ENCODE peak calls at places on chromosomes 13 and 19, in seven cellular contexts. One of them, this sample, is unnamed.

GRCh38 chr19:45276284-45276687 is 25.2 kb downstream of the MARK4 start:
- DNase-seq in HCEC 1CT: no peak
- DNase-seq in PC-3: no peak
- DNase-seq in Calu3: no peak
- DNase-seq in NAMALWA: peak
- DNase-seq in astrocyte of the cerebellum: no peak
- DNase-seq in stimulated activated CD4-positive, alpha-beta T cell treated with anti-CD3 and anti-CD28 coated beads, Interleukin-15, amount 100 ng/mL, for 24 hours: no peak
- DNase-seq in this sample: peak

GRCh38 chr13:73677041-73677589 is 457.1 kb downstream of the KLF12 start:
- DNase-seq in Calu3: peak
- DNase-seq in PC-3: peak
- DNase-seq in HCEC 1CT: peak
- DNase-seq in stimulated activated CD4-positive, alpha-beta T cell treated with anti-CD3 and anti-CD28 coated beads, Interleukin-15, amount 100 ng/mL, for 24 hours: no peak
- DNase-seq in astrocyte of the cerebellum: no peak
- DNase-seq in NAMALWA: no peak
- DNase-seq in this sample: no peak

GRCh38 chr13:54845351-54845965 is 1816.8 kb downstream of the OLFM4 start:
- DNase-seq in astrocyte of the cerebellum: no peak
- DNase-seq in Calu3: no peak
- DNase-seq in NAMALWA: no peak
- DNase-seq in PC-3: no peak
- DNase-seq in stimulated activated CD4-positive, alpha-beta T cell treated with anti-CD3 and anti-CD28 coated beads, Interleukin-15, amount 100 ng/mL, for 24 hours: no peak
- DNase-seq in HCEC 1CT: no peak
- DNase-seq in this sample: no peak

GRCh38 chr13:79779761-79780160 is 298.8 kb downstream of the NDFIP2 start:
- DNase-seq in astrocyte of the cerebellum: no peak
- DNase-seq in Calu3: no peak
- DNase-seq in stimulated activated CD4-positive, alpha-beta T cell treated with anti-CD3 and anti-CD28 coated beads, Interleukin-15, amount 100 ng/mL, for 24 hours: no peak
- DNase-seq in NAMALWA: no peak
- DNase-seq in HCEC 1CT: peak
- DNase-seq in PC-3: peak
- DNase-seq in this sample: no peak

GRCh38 chr19:48724796-48725753 is 5.5 kb upstream of the MAMSTR start:
- DNase-seq in PC-3: peak
- DNase-seq in Calu3: peak
- DNase-seq in astrocyte of the cerebellum: peak
- DNase-seq in stimulated activated CD4-positive, alpha-beta T cell treated with anti-CD3 and anti-CD28 coated beads, Interleukin-15, amount 100 ng/mL, for 24 hours: no peak
- DNase-seq in NAMALWA: peak
- DNase-seq in HCEC 1CT: peak
- DNase-seq in this sample: peak

GRCh38 chr19:10290876-10291553 is 1.3 kb downstream of the ICAM5 start:
- DNase-seq in PC-3: peak
- DNase-seq in Calu3: peak
- DNase-seq in HCEC 1CT: no peak
- DNase-seq in stimulated activated CD4-positive, alpha-beta T cell treated with anti-CD3 and anti-CD28 coated beads, Interleukin-15, amount 100 ng/mL, for 24 hours: peak
- DNase-seq in astrocyte of the cerebellum: no peak
- DNase-seq in NAMALWA: peak
- DNase-seq in this sample: peak

GRCh38 chr19:2426661-2427322 is 594 bp downstream of the TIMM13 start:
- DNase-seq in stimulated activated CD4-positive, alpha-beta T cell treated with anti-CD3 and anti-CD28 coated beads, Interleukin-15, amount 100 ng/mL, for 24 hours: peak
- DNase-seq in Calu3: peak
- DNase-seq in PC-3: peak
- DNase-seq in NAMALWA: peak
- DNase-seq in HCEC 1CT: peak
- DNase-seq in astrocyte of the cerebellum: no peak
- DNase-seq in this sample: peak

GRCh38 chr19:4969772-4970531 is 1.0 kb downstream of the KDM4B start:
- DNase-seq in Calu3: no peak
- DNase-seq in stimulated activated CD4-positive, alpha-beta T cell treated with anti-CD3 and anti-CD28 coated beads, Interleukin-15, amount 100 ng/mL, for 24 hours: no peak
- DNase-seq in HCEC 1CT: peak
- DNase-seq in NAMALWA: peak
- DNase-seq in PC-3: peak
- DNase-seq in astrocyte of the cerebellum: no peak
- DNase-seq in this sample: peak

GRCh38 chr13:79775830-79776229 is 294.9 kb downstream of the NDFIP2 start:
- DNase-seq in astrocyte of the cerebellum: peak
- DNase-seq in PC-3: peak
- DNase-seq in NAMALWA: peak
- DNase-seq in stimulated activated CD4-positive, alpha-beta T cell treated with anti-CD3 and anti-CD28 coated beads, Interleukin-15, amount 100 ng/mL, for 24 hours: no peak
- DNase-seq in Calu3: peak
- DNase-seq in HCEC 1CT: peak
- DNase-seq in this sample: no peak

GRCh38 chr19:33192010-33192409 is 2.1 kb upstream of the LRP3 start:
- DNase-seq in Calu3: no peak
- DNase-seq in PC-3: no peak
- DNase-seq in stimulated activated CD4-positive, alpha-beta T cell treated with anti-CD3 and anti-CD28 coated beads, Interleukin-15, amount 100 ng/mL, for 24 hours: no peak
- DNase-seq in NAMALWA: no peak
- DNase-seq in HCEC 1CT: no peak
- DNase-seq in astrocyte of the cerebellum: no peak
- DNase-seq in this sample: no peak

GRCh38 chr19:28023064-28023463 is 1189.9 kb downstream of the UQCRFS1 start:
- DNase-seq in NAMALWA: no peak
- DNase-seq in Calu3: no peak
- DNase-seq in astrocyte of the cerebellum: peak
- DNase-seq in PC-3: no peak
- DNase-seq in HCEC 1CT: no peak
- DNase-seq in stimulated activated CD4-positive, alpha-beta T cell treated with anti-CD3 and anti-CD28 coated beads, Interleukin-15, amount 100 ng/mL, for 24 hours: no peak
- DNase-seq in this sample: no peak

GRCh38 chr13:98783856-98784478 is 31.5 kb upstream of the SLC15A1 start:
- DNase-seq in Calu3: no peak
- DNase-seq in PC-3: no peak
- DNase-seq in NAMALWA: no peak
- DNase-seq in stimulated activated CD4-positive, alpha-beta T cell treated with anti-CD3 and anti-CD28 coated beads, Interleukin-15, amount 100 ng/mL, for 24 hours: no peak
- DNase-seq in HCEC 1CT: no peak
- DNase-seq in astrocyte of the cerebellum: no peak
- DNase-seq in this sample: no peak

GRCh38 chr19:13430790-13431582 is 75.3 kb downstream of the CACNA1A start:
- DNase-seq in NAMALWA: peak
- DNase-seq in PC-3: peak
- DNase-seq in astrocyte of the cerebellum: peak
- DNase-seq in HCEC 1CT: peak
- DNase-seq in Calu3: peak
- DNase-seq in stimulated activated CD4-positive, alpha-beta T cell treated with anti-CD3 and anti-CD28 coated beads, Interleukin-15, amount 100 ng/mL, for 24 hours: peak
- DNase-seq in this sample: peak

GRCh38 chr13:20125129-20125782 is 35.6 kb downstream of the GJA3 start:
- DNase-seq in HCEC 1CT: peak
- DNase-seq in PC-3: peak
- DNase-seq in astrocyte of the cerebellum: peak
- DNase-seq in stimulated activated CD4-positive, alpha-beta T cell treated with anti-CD3 and anti-CD28 coated beads, Interleukin-15, amount 100 ng/mL, for 24 hours: no peak
- DNase-seq in Calu3: no peak
- DNase-seq in NAMALWA: no peak
- DNase-seq in this sample: no peak

GRCh38 chr13:78750735-78751134 is 91.8 kb upstream of the OBI1 start:
- DNase-seq in HCEC 1CT: no peak
- DNase-seq in NAMALWA: no peak
- DNase-seq in stimulated activated CD4-positive, alpha-beta T cell treated with anti-CD3 and anti-CD28 coated beads, Interleukin-15, amount 100 ng/mL, for 24 hours: no peak
- DNase-seq in astrocyte of the cerebellum: no peak
- DNase-seq in Calu3: no peak
- DNase-seq in PC-3: no peak
- DNase-seq in this sample: no peak

GRCh38 chr19:6216996-6217751 is 62.6 kb downstream of the MLLT1 start:
- DNase-seq in stimulated activated CD4-positive, alpha-beta T cell treated with anti-CD3 and anti-CD28 coated beads, Interleukin-15, amount 100 ng/mL, for 24 hours: no peak
- DNase-seq in Calu3: no peak
- DNase-seq in HCEC 1CT: no peak
- DNase-seq in PC-3: no peak
- DNase-seq in astrocyte of the cerebellum: no peak
- DNase-seq in NAMALWA: no peak
- DNase-seq in this sample: no peak

GRCh38 chr19:21434967-21435544 is 38.1 kb downstream of the ZNF493 start:
- DNase-seq in astrocyte of the cerebellum: no peak
- DNase-seq in HCEC 1CT: no peak
- DNase-seq in NAMALWA: no peak
- DNase-seq in PC-3: no peak
- DNase-seq in stimulated activated CD4-positive, alpha-beta T cell treated with anti-CD3 and anti-CD28 coated beads, Interleukin-15, amount 100 ng/mL, for 24 hours: no peak
- DNase-seq in Calu3: no peak
- DNase-seq in this sample: no peak

GRCh38 chr19:6048348-6048747 is 62.0 kb downstream of the RFX2 start:
- DNase-seq in stimulated activated CD4-positive, alpha-beta T cell treated with anti-CD3 and anti-CD28 coated beads, Interleukin-15, amount 100 ng/mL, for 24 hours: no peak
- DNase-seq in astrocyte of the cerebellum: no peak
- DNase-seq in HCEC 1CT: no peak
- DNase-seq in PC-3: no peak
- DNase-seq in NAMALWA: no peak
- DNase-seq in Calu3: no peak
- DNase-seq in this sample: no peak

GRCh38 chr13:32370805-32371204 is 55.5 kb downstream of the BRCA2 start:
- DNase-seq in astrocyte of the cerebellum: no peak
- DNase-seq in Calu3: no peak
- DNase-seq in NAMALWA: no peak
- DNase-seq in stimulated activated CD4-positive, alpha-beta T cell treated with anti-CD3 and anti-CD28 coated beads, Interleukin-15, amount 100 ng/mL, for 24 hours: no peak
- DNase-seq in HCEC 1CT: no peak
- DNase-seq in PC-3: no peak
- DNase-seq in this sample: no peak

GRCh38 chr13:38213307-38213706 is 136.3 kb upstream of the UFM1 start:
- DNase-seq in PC-3: peak
- DNase-seq in astrocyte of the cerebellum: no peak
- DNase-seq in HCEC 1CT: peak
- DNase-seq in NAMALWA: no peak
- DNase-seq in Calu3: no peak
- DNase-seq in stimulated activated CD4-positive, alpha-beta T cell treated with anti-CD3 and anti-CD28 coated beads, Interleukin-15, amount 100 ng/mL, for 24 hours: no peak
- DNase-seq in this sample: no peak

GRCh38 chr19:38655148-38655824 is 7.8 kb downstream of the ACTN4 start:
- DNase-seq in astrocyte of the cerebellum: no peak
- DNase-seq in HCEC 1CT: peak
- DNase-seq in PC-3: no peak
- DNase-seq in Calu3: no peak
- DNase-seq in stimulated activated CD4-positive, alpha-beta T cell treated with anti-CD3 and anti-CD28 coated beads, Interleukin-15, amount 100 ng/mL, for 24 hours: peak
- DNase-seq in NAMALWA: no peak
- DNase-seq in this sample: no peak

GRCh38 chr19:4730740-4731171 is 7.1 kb upstream of the DPP9 start:
- DNase-seq in Calu3: peak
- DNase-seq in NAMALWA: peak
- DNase-seq in HCEC 1CT: no peak
- DNase-seq in astrocyte of the cerebellum: no peak
- DNase-seq in stimulated activated CD4-positive, alpha-beta T cell treated with anti-CD3 and anti-CD28 coated beads, Interleukin-15, amount 100 ng/mL, for 24 hours: peak
- DNase-seq in PC-3: peak
- DNase-seq in this sample: peak

GRCh38 chr13:47853236-47853635 is 147.8 kb downstream of the SUCLA2 start:
- DNase-seq in PC-3: no peak
- DNase-seq in astrocyte of the cerebellum: peak
- DNase-seq in NAMALWA: no peak
- DNase-seq in Calu3: no peak
- DNase-seq in stimulated activated CD4-positive, alpha-beta T cell treated with anti-CD3 and anti-CD28 coated beads, Interleukin-15, amount 100 ng/mL, for 24 hours: no peak
- DNase-seq in HCEC 1CT: peak
- DNase-seq in this sample: no peak

GRCh38 chr19:15304140-15304705 is 28.1 kb downstream of the BRD4 start:
- DNase-seq in PC-3: peak
- DNase-seq in astrocyte of the cerebellum: no peak
- DNase-seq in NAMALWA: no peak
- DNase-seq in stimulated activated CD4-positive, alpha-beta T cell treated with anti-CD3 and anti-CD28 coated beads, Interleukin-15, amount 100 ng/mL, for 24 hours: peak
- DNase-seq in Calu3: no peak
- DNase-seq in HCEC 1CT: no peak
- DNase-seq in this sample: no peak

GRCh38 chr13:87671031-87671823 is at the start of gene SLITRK5:
- DNase-seq in PC-3: peak
- DNase-seq in Calu3: no peak
- DNase-seq in NAMALWA: peak
- DNase-seq in astrocyte of the cerebellum: peak
- DNase-seq in stimulated activated CD4-positive, alpha-beta T cell treated with anti-CD3 and anti-CD28 coated beads, Interleukin-15, amount 100 ng/mL, for 24 hours: peak
- DNase-seq in HCEC 1CT: peak
- DNase-seq in this sample: peak

GRCh38 chr13:42893346-42893745 is 98.7 kb downstream of the EPSTI1 start:
- DNase-seq in NAMALWA: no peak
- DNase-seq in HCEC 1CT: peak
- DNase-seq in PC-3: peak
- DNase-seq in Calu3: no peak
- DNase-seq in astrocyte of the cerebellum: no peak
- DNase-seq in stimulated activated CD4-positive, alpha-beta T cell treated with anti-CD3 and anti-CD28 coated beads, Interleukin-15, amount 100 ng/mL, for 24 hours: no peak
- DNase-seq in this sample: no peak

GRCh38 chr19:39128511-39129079 is 3.0 kb downstream of the PAK4 start:
- DNase-seq in HCEC 1CT: no peak
- DNase-seq in astrocyte of the cerebellum: no peak
- DNase-seq in Calu3: no peak
- DNase-seq in NAMALWA: no peak
- DNase-seq in PC-3: no peak
- DNase-seq in stimulated activated CD4-positive, alpha-beta T cell treated with anti-CD3 and anti-CD28 coated beads, Interleukin-15, amount 100 ng/mL, for 24 hours: no peak
- DNase-seq in this sample: no peak

GRCh38 chr19:6210091-6210490 is 69.7 kb downstream of the MLLT1 start:
- DNase-seq in NAMALWA: no peak
- DNase-seq in Calu3: no peak
- DNase-seq in stimulated activated CD4-positive, alpha-beta T cell treated with anti-CD3 and anti-CD28 coated beads, Interleukin-15, amount 100 ng/mL, for 24 hours: no peak
- DNase-seq in PC-3: no peak
- DNase-seq in astrocyte of the cerebellum: no peak
- DNase-seq in HCEC 1CT: no peak
- DNase-seq in this sample: no peak

GRCh38 chr19:55186080-55186479 is 6.0 kb upstream of the SYT5 start:
- DNase-seq in astrocyte of the cerebellum: no peak
- DNase-seq in NAMALWA: no peak
- DNase-seq in PC-3: no peak
- DNase-seq in Calu3: no peak
- DNase-seq in HCEC 1CT: no peak
- DNase-seq in stimulated activated CD4-positive, alpha-beta T cell treated with anti-CD3 and anti-CD28 coated beads, Interleukin-15, amount 100 ng/mL, for 24 hours: no peak
- DNase-seq in this sample: no peak

GRCh38 chr13:46909037-46909436 is 12.2 kb upstream of the HTR2A start:
- DNase-seq in NAMALWA: no peak
- DNase-seq in stimulated activated CD4-positive, alpha-beta T cell treated with anti-CD3 and anti-CD28 coated beads, Interleukin-15, amount 100 ng/mL, for 24 hours: no peak
- DNase-seq in PC-3: no peak
- DNase-seq in Calu3: no peak
- DNase-seq in HCEC 1CT: no peak
- DNase-seq in astrocyte of the cerebellum: no peak
- DNase-seq in this sample: no peak

GRCh38 chr13:27928353-27928804 is 8.6 kb downstream of the PDX1 start:
- DNase-seq in HCEC 1CT: no peak
- DNase-seq in Calu3: no peak
- DNase-seq in NAMALWA: no peak
- DNase-seq in stimulated activated CD4-positive, alpha-beta T cell treated with anti-CD3 and anti-CD28 coated beads, Interleukin-15, amount 100 ng/mL, for 24 hours: no peak
- DNase-seq in PC-3: no peak
- DNase-seq in astrocyte of the cerebellum: no peak
- DNase-seq in this sample: no peak

GRCh38 chr13:76991432-76991795 is 467 bp upstream of the CLN5 start:
- DNase-seq in astrocyte of the cerebellum: no peak
- DNase-seq in PC-3: peak
- DNase-seq in NAMALWA: peak
- DNase-seq in stimulated activated CD4-positive, alpha-beta T cell treated with anti-CD3 and anti-CD28 coated beads, Interleukin-15, amount 100 ng/mL, for 24 hours: peak
- DNase-seq in HCEC 1CT: no peak
- DNase-seq in Calu3: no peak
- DNase-seq in this sample: peak

GRCh38 chr19:38006361-38007045 is 99.5 kb downstream of the SIPA1L3 start:
- DNase-seq in Calu3: no peak
- DNase-seq in stimulated activated CD4-positive, alpha-beta T cell treated with anti-CD3 and anti-CD28 coated beads, Interleukin-15, amount 100 ng/mL, for 24 hours: no peak
- DNase-seq in astrocyte of the cerebellum: no peak
- DNase-seq in NAMALWA: peak
- DNase-seq in PC-3: no peak
- DNase-seq in HCEC 1CT: no peak
- DNase-seq in this sample: no peak

GRCh38 chr13:21872795-21873194 is 201.9 kb downstream of the FGF9 start:
- DNase-seq in astrocyte of the cerebellum: no peak
- DNase-seq in NAMALWA: no peak
- DNase-seq in HCEC 1CT: no peak
- DNase-seq in Calu3: no peak
- DNase-seq in PC-3: no peak
- DNase-seq in stimulated activated CD4-positive, alpha-beta T cell treated with anti-CD3 and anti-CD28 coated beads, Interleukin-15, amount 100 ng/mL, for 24 hours: no peak
- DNase-seq in this sample: no peak

GRCh38 chr13:109256866-109257760 is 529.3 kb downstream of the IRS2 start:
- DNase-seq in Calu3: peak
- DNase-seq in astrocyte of the cerebellum: peak
- DNase-seq in HCEC 1CT: peak
- DNase-seq in PC-3: peak
- DNase-seq in stimulated activated CD4-positive, alpha-beta T cell treated with anti-CD3 and anti-CD28 coated beads, Interleukin-15, amount 100 ng/mL, for 24 hours: no peak
- DNase-seq in NAMALWA: no peak
- DNase-seq in this sample: no peak

GRCh38 chr19:28577666-28578065 is 635.3 kb downstream of the UQCRFS1 start:
- DNase-seq in PC-3: no peak
- DNase-seq in Calu3: no peak
- DNase-seq in astrocyte of the cerebellum: no peak
- DNase-seq in HCEC 1CT: no peak
- DNase-seq in stimulated activated CD4-positive, alpha-beta T cell treated with anti-CD3 and anti-CD28 coated beads, Interleukin-15, amount 100 ng/mL, for 24 hours: no peak
- DNase-seq in NAMALWA: no peak
- DNase-seq in this sample: no peak

GRCh38 chr13:108957369-108958012 is 328.1 kb downstream of the MYO16 start:
- DNase-seq in stimulated activated CD4-positive, alpha-beta T cell treated with anti-CD3 and anti-CD28 coated beads, Interleukin-15, amount 100 ng/mL, for 24 hours: no peak
- DNase-seq in PC-3: peak
- DNase-seq in Calu3: peak
- DNase-seq in NAMALWA: no peak
- DNase-seq in HCEC 1CT: peak
- DNase-seq in astrocyte of the cerebellum: peak
- DNase-seq in this sample: no peak

GRCh38 chr19:49155830-49156346 is 692 bp upstream of the HRC start:
- DNase-seq in Calu3: no peak
- DNase-seq in astrocyte of the cerebellum: no peak
- DNase-seq in PC-3: no peak
- DNase-seq in NAMALWA: no peak
- DNase-seq in stimulated activated CD4-positive, alpha-beta T cell treated with anti-CD3 and anti-CD28 coated beads, Interleukin-15, amount 100 ng/mL, for 24 hours: no peak
- DNase-seq in HCEC 1CT: no peak
- DNase-seq in this sample: no peak

This sample was measured in RPMI8226.